ENCODE peak calls at places on chromosomes 16 and 17, in five cellular contexts. H, J, S, E and X are unnamed samples. For H3K9me3, the result is how much of the 10 kb centered on the place peaks cover.

GRCh38 chr17:58531661-58532554 is 17.5 kb upstream of the MTMR4 start:
- DNase-seq in H (peak), J (peak), S (peak), E (no peak), X (peak)

GRCh38 chr16:52491216-52491615 is 55.7 kb downstream of the TOX3 start:
- DNase-seq in H (no peak), J (no peak), S (no peak), E (no peak), X (no peak)

GRCh38 chr16:54320895-54321294 is 34.3 kb upstream of the IRX3 start:
- DNase-seq in H (no peak), J (no peak), S (no peak), E (no peak), X (no peak)

GRCh38 chr17:40562841-40563370 is 2.4 kb downstream of the CCR7 start:
- DNase-seq in H (no peak), J (no peak), S (no peak), E (no peak), X (no peak)

GRCh38 chr17:79559111-79559887 is 51.6 kb downstream of the RBFOX3 start:
- DNase-seq in H (no peak), J (no peak), S (no peak), E (no peak), X (no peak)

GRCh38 chr16:25978227-25978626 is 286.5 kb downstream of the HS3ST4 start:
- DNase-seq in H (no peak), J (no peak), S (no peak), E (no peak), X (no peak)

GRCh38 chr17:79565606-79566250 is 45.1 kb downstream of the RBFOX3 start:
- DNase-seq in H (no peak), J (no peak), S (no peak), E (no peak), X (no peak)

GRCh38 chr16:28067604-28068382 is 4.3 kb upstream of the GSG1L start:
- DNase-seq in H (no peak), J (no peak), S (peak), E (no peak), X (peak)

GRCh38 chr17:72401883-72402726 is 281.3 kb downstream of the SOX9 start:
- DNase-seq in H (no peak), J (no peak), S (no peak), E (no peak), X (no peak)

GRCh38 chr17:21278304-21279197 is 6.0 kb upstream of the MAP2K3 start:
- DNase-seq in H (peak), J (no peak), S (no peak), E (no peak), X (no peak)

GRCh38 chr16:2516391-2517240 is 2.9 kb downstream of the ATP6V0C start:
- DNase-seq in H (no peak), J (no peak), S (peak), E (no peak), X (no peak)

GRCh38 chr16:21092951-21093350 is 57.7 kb downstream of the DNAH3 start:
- DNase-seq in H (no peak), J (no peak), S (no peak), E (no peak), X (no peak)

GRCh38 chr17:40372031-40372430 is 7.5 kb upstream of the GJD3 start:
- DNase-seq in H (no peak), J (no peak), S (no peak), E (no peak), X (no peak)

GRCh38 chr17:40478486-40478885 is 22.9 kb downstream of the TNS4 start:
- DNase-seq in H (no peak), J (peak), S (no peak), E (no peak), X (no peak)

GRCh38 chr16:69334696-69335095 is 4.3 kb upstream of the PDF start:
- DNase-seq in H (no peak), J (no peak), S (no peak), E (no peak), X (no peak)

GRCh38 chr16:67546761-67547422 is 15.4 kb upstream of the CTCF start:
- DNase-seq in H (peak), J (peak), S (peak), E (peak), X (no peak)

GRCh38 chr16:74449470-74449869 is 28.2 kb upstream of the CLEC18B start:
- DNase-seq in H (no peak), J (no peak), S (peak), E (peak), X (no peak)

GRCh38 chr17:67974598-67975066 is 21.6 kb downstream of the C17orf58 start:
- DNase-seq in H (no peak), J (no peak), S (no peak), E (no peak), X (no peak)

GRCh38 chr17:13244511-13244910 is 226.7 kb upstream of the ELAC2 start:
- DNase-seq in H (no peak), J (no peak), S (no peak), E (no peak), X (no peak)

GRCh38 chr16:9597967-9598730 is 506.7 kb downstream of the HAPSTR1 start:
- DNase-seq in H (no peak), J (no peak), S (no peak), E (no peak), X (no peak)

GRCh38 chr17:13597723-13598347 is 3.9 kb downstream of the HS3ST3A1 start:
- DNase-seq in H (peak), J (no peak), S (peak), E (peak), X (peak)

GRCh38 chr17:17001874-17002520 is 30.1 kb upstream of the TNFRSF13B start:
- DNase-seq in H (peak), J (peak), S (peak), E (peak), X (no peak)

GRCh38 chr16:27444470-27444869 is 42.5 kb downstream of the IL21R start:
- DNase-seq in H (no peak), J (no peak), S (no peak), E (no peak), X (no peak)

GRCh38 chr17:81493198-81494038 is 19.2 kb downstream of the ACTG1 start:
- DNase-seq in H (no peak), J (no peak), S (no peak), E (no peak), X (no peak)

GRCh38 chr17:21351366-21352065 is 24.6 kb upstream of the KCNJ12 start:
- DNase-seq in H (no peak), J (no peak), S (no peak), E (no peak), X (no peak)

GRCh38 chr17:49414622-49415350 is at the start of gene PHB1:
- DNase-seq in H (peak), J (peak), S (peak), E (peak), X (peak)

GRCh38 chr17:49409066-49409465 is 5.6 kb downstream of the PHB1 start:
- DNase-seq in H (no peak), J (no peak), S (no peak), E (no peak), X (no peak)

GRCh38 chr17:49414271-49414621 is 436 bp downstream of the PHB1 start:
- DNase-seq in H (no peak), J (no peak), S (no peak), E (peak), X (no peak)
- H3K27ac ChIP-seq in H (peak), J (no peak), S (peak), E (peak), X (peak)

GRCh38 chr16:12358898-12359297 is 382.4 kb downstream of the SNX29 start:
- DNase-seq in H (no peak), J (no peak), S (no peak), E (no peak), X (no peak)

GRCh38 chr16:12356622-12357365 is 380.3 kb downstream of the SNX29 start:
- DNase-seq in H (no peak), J (no peak), S (no peak), E (no peak), X (no peak)

GRCh38 chr16:12360240-12360639 is 383.7 kb downstream of the SNX29 start:
- DNase-seq in H (no peak), J (no peak), S (no peak), E (no peak), X (no peak)

GRCh38 chr16:12362482-12363458 is 386.2 kb downstream of the SNX29 start:
- DNase-seq in H (no peak), J (no peak), S (peak), E (no peak), X (peak)

GRCh38 chr16:12361016-12361415 is 384.5 kb downstream of the SNX29 start:
- DNase-seq in H (no peak), J (no peak), S (no peak), E (no peak), X (no peak)
- H3K9me3 ChIP-seq in H (under half), J (under half), S (under half), E (under half), X (under half)

GRCh38 chr16:78281115-78281514 is 181.7 kb downstream of the WWOX start:
- DNase-seq in H (no peak), J (no peak), S (no peak), E (no peak), X (no peak)

GRCh38 chr16:78275420-78275819 is 176.0 kb downstream of the WWOX start:
- DNase-seq in H (no peak), J (no peak), S (no peak), E (no peak), X (no peak)

GRCh38 chr16:78274771-78275170 is 175.3 kb downstream of the WWOX start:
- DNase-seq in H (no peak), J (no peak), S (no peak), E (no peak), X (no peak)

GRCh38 chr16:78278047-78278446 is 178.6 kb downstream of the WWOX start:
- DNase-seq in H (no peak), J (no peak), S (no peak), E (no peak), X (no peak)

DNA sequence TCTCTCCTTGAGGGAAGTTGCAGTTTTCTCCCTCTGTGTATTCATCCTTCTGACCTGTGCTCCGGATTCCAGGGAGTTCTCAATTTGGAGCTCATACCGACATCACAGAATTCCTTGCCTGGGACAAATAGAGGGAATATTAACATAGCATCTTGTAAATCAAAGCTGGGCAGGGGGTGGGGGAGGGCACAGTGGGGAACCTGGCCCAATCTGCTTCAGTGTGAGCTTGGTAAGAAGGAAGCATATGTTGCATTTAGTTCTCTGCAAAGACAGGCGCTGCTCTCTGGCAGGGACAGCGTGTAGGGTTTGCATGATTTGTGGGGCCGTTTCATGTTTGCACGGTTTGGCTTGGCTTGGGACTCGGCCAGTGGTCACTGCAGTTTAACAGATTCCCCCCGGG is 177.9 kb downstream of the WWOX start:
- DNase-seq in H (no peak), J (no peak), S (no peak), E (no peak), X (no peak)
- H3K27ac ChIP-seq in H (no peak), J (no peak), S (no peak), E (no peak), X (no peak)

GRCh38 chr17:78479369-78479768 is 97.8 kb downstream of the DNAH17 start:
- DNase-seq in H (no peak), J (no peak), S (no peak), E (no peak), X (no peak)

GRCh38 chr17:78476149-78476548 is 97.7 kb downstream of the PGS1 start:
- DNase-seq in H (no peak), J (no peak), S (no peak), E (no peak), X (no peak)

GRCh38 chr17:78476973-78477372 is 98.5 kb downstream of the PGS1 start:
- DNase-seq in H (no peak), J (no peak), S (no peak), E (no peak), X (no peak)

GRCh38 chr17:78477913-78478756 is 99.1 kb downstream of the DNAH17 start:
- DNase-seq in H (no peak), J (no peak), S (no peak), E (no peak), X (no peak)

DNA sequence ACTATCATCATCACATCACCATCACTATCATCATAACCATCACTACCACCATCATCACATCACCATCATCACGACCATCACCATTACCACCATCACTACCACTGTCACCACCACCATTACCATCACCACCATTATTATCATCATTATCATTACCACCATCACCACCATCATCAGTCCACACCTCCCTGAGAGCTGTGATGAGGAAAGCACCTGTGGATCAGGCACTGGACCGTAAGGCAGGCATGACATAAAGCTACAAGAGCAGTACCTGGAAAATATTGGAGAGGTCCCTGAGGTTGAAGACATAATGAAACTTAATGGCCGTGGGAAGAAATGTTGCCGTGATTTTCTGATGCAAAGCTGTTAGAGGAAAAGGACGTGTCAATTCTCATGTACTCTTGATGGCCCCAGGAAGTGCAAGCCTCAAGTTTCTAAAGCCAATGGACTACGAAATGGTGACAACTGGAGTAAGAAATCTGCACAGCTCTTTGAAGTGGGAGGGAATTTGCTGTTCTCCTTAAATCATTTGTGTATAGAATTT is 98.4 kb downstream of the DNAH17 start:
- DNase-seq in H (no peak), J (no peak), S (no peak), E (no peak), X (no peak)
- H3K9me3 ChIP-seq in H (under half), J (under half), S (under half), E (under half), X (under half)